ENCODE peak calls at places on chromosomes 4 and X, in nine cellular contexts. One of them, this sample, is unnamed.

GRCh38 chrX:113400193-113400704 is 559.6 kb upstream of the AMOT start:
- DNase-seq in posterior vena cava: no peak
- DNase-seq in GM10248: no peak
- DNase-seq in ELR: peak
- DNase-seq in activated effector memory CD4-positive, alpha-beta T cell treated with anti-CD3 and anti-CD28 coated beads, Interleukin-2, amount 50 U/mL, for 16 hours: no peak
- DNase-seq in stromal cell of bone marrow: no peak
- DNase-seq in germinal center: no peak
- DNase-seq in AG08396: no peak
- DNase-seq in hepatocyte: peak
- DNase-seq in this sample: no peak

GRCh38 chr4:88106205-88106604 is 52.2 kb downstream of the ABCG2 start:
- DNase-seq in posterior vena cava: no peak
- DNase-seq in GM10248: no peak
- DNase-seq in ELR: peak
- DNase-seq in activated effector memory CD4-positive, alpha-beta T cell treated with anti-CD3 and anti-CD28 coated beads, Interleukin-2, amount 50 U/mL, for 16 hours: no peak
- DNase-seq in stromal cell of bone marrow: no peak
- DNase-seq in germinal center: no peak
- DNase-seq in AG08396: no peak
- DNase-seq in hepatocyte: no peak
- DNase-seq in this sample: no peak

GRCh38 chr4:19945501-19945900 is 306.2 kb upstream of the SLIT2 start:
- DNase-seq in posterior vena cava: no peak
- DNase-seq in GM10248: no peak
- DNase-seq in ELR: no peak
- DNase-seq in activated effector memory CD4-positive, alpha-beta T cell treated with anti-CD3 and anti-CD28 coated beads, Interleukin-2, amount 50 U/mL, for 16 hours: no peak
- DNase-seq in stromal cell of bone marrow: no peak
- DNase-seq in germinal center: no peak
- DNase-seq in AG08396: no peak
- DNase-seq in hepatocyte: no peak
- DNase-seq in this sample: no peak

GRCh38 chrX:71227370-71228062 is 4.5 kb downstream of the GJB1 start:
- DNase-seq in posterior vena cava: no peak
- DNase-seq in GM10248: no peak
- DNase-seq in ELR: no peak
- DNase-seq in activated effector memory CD4-positive, alpha-beta T cell treated with anti-CD3 and anti-CD28 coated beads, Interleukin-2, amount 50 U/mL, for 16 hours: no peak
- DNase-seq in stromal cell of bone marrow: no peak
- DNase-seq in germinal center: no peak
- DNase-seq in AG08396: no peak
- DNase-seq in hepatocyte: no peak
- DNase-seq in this sample: no peak

GRCh38 chr4:42404001-42404400 is 6.7 kb downstream of the SHISA3 start:
- DNase-seq in posterior vena cava: no peak
- DNase-seq in GM10248: no peak
- DNase-seq in ELR: no peak
- DNase-seq in activated effector memory CD4-positive, alpha-beta T cell treated with anti-CD3 and anti-CD28 coated beads, Interleukin-2, amount 50 U/mL, for 16 hours: no peak
- DNase-seq in stromal cell of bone marrow: no peak
- DNase-seq in germinal center: no peak
- DNase-seq in AG08396: no peak
- DNase-seq in hepatocyte: no peak
- DNase-seq in this sample: no peak

GRCh38 chr4:84583871-84584373 is 995 bp downstream of the CDS1 start:
- DNase-seq in posterior vena cava: no peak
- DNase-seq in GM10248: no peak
- DNase-seq in ELR: peak
- DNase-seq in activated effector memory CD4-positive, alpha-beta T cell treated with anti-CD3 and anti-CD28 coated beads, Interleukin-2, amount 50 U/mL, for 16 hours: no peak
- DNase-seq in stromal cell of bone marrow: no peak
- DNase-seq in germinal center: peak
- DNase-seq in AG08396: peak
- DNase-seq in hepatocyte: no peak
- DNase-seq in this sample: peak

GRCh38 chrX:9019151-9019550 is 14.8 kb downstream of the FAM9B start:
- DNase-seq in posterior vena cava: no peak
- DNase-seq in GM10248: no peak
- DNase-seq in ELR: peak
- DNase-seq in activated effector memory CD4-positive, alpha-beta T cell treated with anti-CD3 and anti-CD28 coated beads, Interleukin-2, amount 50 U/mL, for 16 hours: no peak
- DNase-seq in stromal cell of bone marrow: peak
- DNase-seq in germinal center: no peak
- DNase-seq in AG08396: no peak
- DNase-seq in hepatocyte: no peak
- DNase-seq in this sample: no peak

GRCh38 chr4:30718021-30718888 is 1.9 kb upstream of the PCDH7 start:
- DNase-seq in posterior vena cava: peak
- DNase-seq in GM10248: peak
- DNase-seq in ELR: peak
- DNase-seq in activated effector memory CD4-positive, alpha-beta T cell treated with anti-CD3 and anti-CD28 coated beads, Interleukin-2, amount 50 U/mL, for 16 hours: no peak
- DNase-seq in stromal cell of bone marrow: no peak
- DNase-seq in germinal center: no peak
- DNase-seq in AG08396: peak
- DNase-seq in hepatocyte: peak
- DNase-seq in this sample: no peak

GRCh38 chr4:12701384-12701783 is 782.8 kb downstream of the RAB28 start:
- DNase-seq in posterior vena cava: no peak
- DNase-seq in GM10248: no peak
- DNase-seq in ELR: no peak
- DNase-seq in activated effector memory CD4-positive, alpha-beta T cell treated with anti-CD3 and anti-CD28 coated beads, Interleukin-2, amount 50 U/mL, for 16 hours: no peak
- DNase-seq in stromal cell of bone marrow: no peak
- DNase-seq in germinal center: no peak
- DNase-seq in AG08396: no peak
- DNase-seq in hepatocyte: no peak
- DNase-seq in this sample: no peak

GRCh38 chr4:16123356-16124084 is 39.7 kb upstream of the PROM1 start:
- DNase-seq in posterior vena cava: no peak
- DNase-seq in GM10248: no peak
- DNase-seq in ELR: no peak
- DNase-seq in activated effector memory CD4-positive, alpha-beta T cell treated with anti-CD3 and anti-CD28 coated beads, Interleukin-2, amount 50 U/mL, for 16 hours: no peak
- DNase-seq in stromal cell of bone marrow: no peak
- DNase-seq in germinal center: no peak
- DNase-seq in AG08396: no peak
- DNase-seq in hepatocyte: no peak
- DNase-seq in this sample: no peak

GRCh38 chrX:42930951-42931350 is 153.0 kb upstream of the PPP1R2C start:
- DNase-seq in posterior vena cava: no peak
- DNase-seq in GM10248: no peak
- DNase-seq in ELR: no peak
- DNase-seq in activated effector memory CD4-positive, alpha-beta T cell treated with anti-CD3 and anti-CD28 coated beads, Interleukin-2, amount 50 U/mL, for 16 hours: no peak
- DNase-seq in stromal cell of bone marrow: no peak
- DNase-seq in germinal center: no peak
- DNase-seq in AG08396: no peak
- DNase-seq in hepatocyte: no peak
- DNase-seq in this sample: no peak

GRCh38 chr4:118967393-118967792 is 78.7 kb downstream of the SYNPO2 start:
- DNase-seq in posterior vena cava: no peak
- DNase-seq in GM10248: no peak
- DNase-seq in ELR: peak
- DNase-seq in activated effector memory CD4-positive, alpha-beta T cell treated with anti-CD3 and anti-CD28 coated beads, Interleukin-2, amount 50 U/mL, for 16 hours: no peak
- DNase-seq in stromal cell of bone marrow: no peak
- DNase-seq in germinal center: no peak
- DNase-seq in AG08396: peak
- DNase-seq in hepatocyte: no peak
- DNase-seq in this sample: no peak

GRCh38 chr4:176156656-176157055 is 38.7 kb downstream of the SPATA4 start:
- DNase-seq in posterior vena cava: no peak
- DNase-seq in GM10248: no peak
- DNase-seq in ELR: peak
- DNase-seq in activated effector memory CD4-positive, alpha-beta T cell treated with anti-CD3 and anti-CD28 coated beads, Interleukin-2, amount 50 U/mL, for 16 hours: no peak
- DNase-seq in stromal cell of bone marrow: peak
- DNase-seq in germinal center: no peak
- DNase-seq in AG08396: no peak
- DNase-seq in hepatocyte: no peak
- DNase-seq in this sample: no peak

GRCh38 chr4:127632420-127633403 is at the start of gene INTU:
- DNase-seq in posterior vena cava: peak
- DNase-seq in GM10248: peak
- DNase-seq in ELR: peak
- DNase-seq in activated effector memory CD4-positive, alpha-beta T cell treated with anti-CD3 and anti-CD28 coated beads, Interleukin-2, amount 50 U/mL, for 16 hours: no peak
- DNase-seq in stromal cell of bone marrow: peak
- DNase-seq in germinal center: peak
- DNase-seq in AG08396: peak
- DNase-seq in hepatocyte: peak
- DNase-seq in this sample: peak

GRCh38 chr4:29467044-29467717 is 1253.0 kb upstream of the PCDH7 start:
- DNase-seq in posterior vena cava: no peak
- DNase-seq in GM10248: no peak
- DNase-seq in ELR: peak
- DNase-seq in activated effector memory CD4-positive, alpha-beta T cell treated with anti-CD3 and anti-CD28 coated beads, Interleukin-2, amount 50 U/mL, for 16 hours: no peak
- DNase-seq in stromal cell of bone marrow: no peak
- DNase-seq in germinal center: no peak
- DNase-seq in AG08396: no peak
- DNase-seq in hepatocyte: peak
- DNase-seq in this sample: no peak

GRCh38 chrX:135213200-135213844 is 38.5 kb upstream of the ETDA start:
- DNase-seq in posterior vena cava: no peak
- DNase-seq in GM10248: no peak
- DNase-seq in ELR: no peak
- DNase-seq in activated effector memory CD4-positive, alpha-beta T cell treated with anti-CD3 and anti-CD28 coated beads, Interleukin-2, amount 50 U/mL, for 16 hours: no peak
- DNase-seq in stromal cell of bone marrow: no peak
- DNase-seq in germinal center: no peak
- DNase-seq in AG08396: no peak
- DNase-seq in hepatocyte: no peak
- DNase-seq in this sample: no peak

GRCh38 chr4:76896731-76897521 is 1.0 kb downstream of the SOWAHB start:
- DNase-seq in posterior vena cava: no peak
- DNase-seq in GM10248: peak
- DNase-seq in ELR: peak
- DNase-seq in activated effector memory CD4-positive, alpha-beta T cell treated with anti-CD3 and anti-CD28 coated beads, Interleukin-2, amount 50 U/mL, for 16 hours: peak
- DNase-seq in stromal cell of bone marrow: no peak
- DNase-seq in germinal center: peak
- DNase-seq in AG08396: peak
- DNase-seq in hepatocyte: peak
- DNase-seq in this sample: no peak

GRCh38 chrX:80285131-80285773 is 135.0 kb upstream of the TENT5D start:
- DNase-seq in posterior vena cava: no peak
- DNase-seq in GM10248: peak
- DNase-seq in ELR: peak
- DNase-seq in activated effector memory CD4-positive, alpha-beta T cell treated with anti-CD3 and anti-CD28 coated beads, Interleukin-2, amount 50 U/mL, for 16 hours: no peak
- DNase-seq in stromal cell of bone marrow: peak
- DNase-seq in germinal center: no peak
- DNase-seq in AG08396: peak
- DNase-seq in hepatocyte: peak
- DNase-seq in this sample: no peak

GRCh38 chr4:140130677-140131076 is 23.3 kb downstream of the MAML3 start:
- DNase-seq in posterior vena cava: no peak
- DNase-seq in GM10248: no peak
- DNase-seq in ELR: peak
- DNase-seq in activated effector memory CD4-positive, alpha-beta T cell treated with anti-CD3 and anti-CD28 coated beads, Interleukin-2, amount 50 U/mL, for 16 hours: no peak
- DNase-seq in stromal cell of bone marrow: no peak
- DNase-seq in germinal center: no peak
- DNase-seq in AG08396: no peak
- DNase-seq in hepatocyte: no peak
- DNase-seq in this sample: no peak

GRCh38 chrX:65034641-65035450 is 58.6 kb upstream of the ZC4H2 start:
- DNase-seq in posterior vena cava: peak
- DNase-seq in GM10248: peak
- DNase-seq in ELR: peak
- DNase-seq in activated effector memory CD4-positive, alpha-beta T cell treated with anti-CD3 and anti-CD28 coated beads, Interleukin-2, amount 50 U/mL, for 16 hours: peak
- DNase-seq in stromal cell of bone marrow: peak
- DNase-seq in germinal center: peak
- DNase-seq in AG08396: peak
- DNase-seq in hepatocyte: peak
- DNase-seq in this sample: peak

GRCh38 chr4:8260656-8261111 is 8.9 kb upstream of the HTRA3 start:
- DNase-seq in posterior vena cava: no peak
- DNase-seq in GM10248: no peak
- DNase-seq in ELR: peak
- DNase-seq in activated effector memory CD4-positive, alpha-beta T cell treated with anti-CD3 and anti-CD28 coated beads, Interleukin-2, amount 50 U/mL, for 16 hours: no peak
- DNase-seq in stromal cell of bone marrow: peak
- DNase-seq in germinal center: no peak
- DNase-seq in AG08396: peak
- DNase-seq in hepatocyte: peak
- DNase-seq in this sample: no peak

GRCh38 chr4:1819816-1820215 is 26.7 kb downstream of the FGFR3 start:
- DNase-seq in posterior vena cava: no peak
- DNase-seq in GM10248: no peak
- DNase-seq in ELR: no peak
- DNase-seq in activated effector memory CD4-positive, alpha-beta T cell treated with anti-CD3 and anti-CD28 coated beads, Interleukin-2, amount 50 U/mL, for 16 hours: no peak
- DNase-seq in stromal cell of bone marrow: no peak
- DNase-seq in germinal center: no peak
- DNase-seq in AG08396: no peak
- DNase-seq in hepatocyte: no peak
- DNase-seq in this sample: no peak

GRCh38 chrX:18617351-18617750 is 54.6 kb downstream of the RS1 start:
- DNase-seq in posterior vena cava: no peak
- DNase-seq in GM10248: no peak
- DNase-seq in ELR: peak
- DNase-seq in activated effector memory CD4-positive, alpha-beta T cell treated with anti-CD3 and anti-CD28 coated beads, Interleukin-2, amount 50 U/mL, for 16 hours: no peak
- DNase-seq in stromal cell of bone marrow: peak
- DNase-seq in germinal center: no peak
- DNase-seq in AG08396: peak
- DNase-seq in hepatocyte: peak
- DNase-seq in this sample: no peak

GRCh38 chr4:177308842-177309524 is 691 bp upstream of the NEIL3 start:
- DNase-seq in posterior vena cava: no peak
- DNase-seq in GM10248: no peak
- DNase-seq in ELR: no peak
- DNase-seq in activated effector memory CD4-positive, alpha-beta T cell treated with anti-CD3 and anti-CD28 coated beads, Interleukin-2, amount 50 U/mL, for 16 hours: no peak
- DNase-seq in stromal cell of bone marrow: no peak
- DNase-seq in germinal center: no peak
- DNase-seq in AG08396: no peak
- DNase-seq in hepatocyte: no peak
- DNase-seq in this sample: no peak

GRCh38 chr4:101967697-101968346 is 177.3 kb downstream of the BANK1 start:
- DNase-seq in posterior vena cava: no peak
- DNase-seq in GM10248: no peak
- DNase-seq in ELR: peak
- DNase-seq in activated effector memory CD4-positive, alpha-beta T cell treated with anti-CD3 and anti-CD28 coated beads, Interleukin-2, amount 50 U/mL, for 16 hours: no peak
- DNase-seq in stromal cell of bone marrow: no peak
- DNase-seq in germinal center: no peak
- DNase-seq in AG08396: no peak
- DNase-seq in hepatocyte: no peak
- DNase-seq in this sample: no peak

GRCh38 chr4:107017681-107018321 is 18.3 kb downstream of the DKK2 start:
- DNase-seq in posterior vena cava: no peak
- DNase-seq in GM10248: no peak
- DNase-seq in ELR: no peak
- DNase-seq in activated effector memory CD4-positive, alpha-beta T cell treated with anti-CD3 and anti-CD28 coated beads, Interleukin-2, amount 50 U/mL, for 16 hours: no peak
- DNase-seq in stromal cell of bone marrow: no peak
- DNase-seq in germinal center: no peak
- DNase-seq in AG08396: no peak
- DNase-seq in hepatocyte: no peak
- DNase-seq in this sample: no peak

GRCh38 chrX:88136328-88136727 is 610.7 kb upstream of the CPXCR1 start:
- DNase-seq in posterior vena cava: no peak
- DNase-seq in GM10248: no peak
- DNase-seq in ELR: no peak
- DNase-seq in activated effector memory CD4-positive, alpha-beta T cell treated with anti-CD3 and anti-CD28 coated beads, Interleukin-2, amount 50 U/mL, for 16 hours: no peak
- DNase-seq in stromal cell of bone marrow: no peak
- DNase-seq in germinal center: no peak
- DNase-seq in AG08396: no peak
- DNase-seq in hepatocyte: peak
- DNase-seq in this sample: no peak

GRCh38 chr4:88144048-88144447 is 14.4 kb downstream of the ABCG2 start:
- DNase-seq in posterior vena cava: no peak
- DNase-seq in GM10248: no peak
- DNase-seq in ELR: no peak
- DNase-seq in activated effector memory CD4-positive, alpha-beta T cell treated with anti-CD3 and anti-CD28 coated beads, Interleukin-2, amount 50 U/mL, for 16 hours: no peak
- DNase-seq in stromal cell of bone marrow: no peak
- DNase-seq in germinal center: no peak
- DNase-seq in AG08396: no peak
- DNase-seq in hepatocyte: no peak
- DNase-seq in this sample: no peak

GRCh38 chr4:139950568-139950967 is 203.4 kb downstream of the MAML3 start:
- DNase-seq in posterior vena cava: no peak
- DNase-seq in GM10248: peak
- DNase-seq in ELR: peak
- DNase-seq in activated effector memory CD4-positive, alpha-beta T cell treated with anti-CD3 and anti-CD28 coated beads, Interleukin-2, amount 50 U/mL, for 16 hours: no peak
- DNase-seq in stromal cell of bone marrow: no peak
- DNase-seq in germinal center: peak
- DNase-seq in AG08396: no peak
- DNase-seq in hepatocyte: no peak
- DNase-seq in this sample: no peak

GRCh38 chr4:53932784-53933183 is 131.6 kb downstream of the CHIC2 start:
- DNase-seq in posterior vena cava: no peak
- DNase-seq in GM10248: no peak
- DNase-seq in ELR: no peak
- DNase-seq in activated effector memory CD4-positive, alpha-beta T cell treated with anti-CD3 and anti-CD28 coated beads, Interleukin-2, amount 50 U/mL, for 16 hours: no peak
- DNase-seq in stromal cell of bone marrow: peak
- DNase-seq in germinal center: no peak
- DNase-seq in AG08396: peak
- DNase-seq in hepatocyte: no peak
- DNase-seq in this sample: no peak

GRCh38 chrX:13938053-13938765 is 91.5 kb downstream of the GEMIN8 start:
- DNase-seq in posterior vena cava: no peak
- DNase-seq in GM10248: peak
- DNase-seq in ELR: peak
- DNase-seq in activated effector memory CD4-positive, alpha-beta T cell treated with anti-CD3 and anti-CD28 coated beads, Interleukin-2, amount 50 U/mL, for 16 hours: no peak
- DNase-seq in stromal cell of bone marrow: no peak
- DNase-seq in germinal center: peak
- DNase-seq in AG08396: peak
- DNase-seq in hepatocyte: peak
- DNase-seq in this sample: peak